ENCODE peak calls at places on chromosomes 5 and 9, in six cellular contexts. One of them, this sample, is unnamed.

GRCh38 chr5:54251981-54252380 is 58.4 kb downstream of the ARL15 start:
- DNase-seq in MCF 10A: peak; percentile 61
- DNase-seq in G401: no peak
- DNase-seq in neural crest cell: no peak
- DNase-seq in small intestine: peak; percentile 68
- DNase-seq in astrocyte of the spinal cord: no peak
- DNase-seq in this sample: no peak

GRCh38 chr5:76345582-76345981 is 57.5 kb upstream of the IQGAP2 start:
- DNase-seq in MCF 10A: peak; percentile 19
- DNase-seq in G401: no peak
- DNase-seq in neural crest cell: no peak
- DNase-seq in small intestine: no peak
- DNase-seq in astrocyte of the spinal cord: no peak
- DNase-seq in this sample: no peak

GRCh38 chr9:14097215-14097614 is 216.7 kb downstream of the NFIB start:
- DNase-seq in MCF 10A: peak; percentile 38
- DNase-seq in G401: no peak
- DNase-seq in neural crest cell: no peak
- DNase-seq in small intestine: no peak
- DNase-seq in astrocyte of the spinal cord: peak; percentile 80
- DNase-seq in this sample: no peak

GRCh38 chr5:145827275-145827674 is 7.9 kb downstream of the PRELID2 start:
- DNase-seq in MCF 10A: peak; percentile 55
- DNase-seq in G401: no peak
- DNase-seq in neural crest cell: no peak
- DNase-seq in small intestine: peak; percentile 52
- DNase-seq in astrocyte of the spinal cord: no peak
- DNase-seq in this sample: no peak

GRCh38 chr5:135156715-135157404 is 122.8 kb upstream of the PITX1 start:
- DNase-seq in MCF 10A: peak; percentile 100
- DNase-seq in G401: no peak
- DNase-seq in neural crest cell: no peak
- DNase-seq in small intestine: no peak
- DNase-seq in astrocyte of the spinal cord: no peak
- DNase-seq in this sample: no peak

GRCh38 chr5:133006653-133007052 is 19.7 kb downstream of the ZCCHC10 start:
- DNase-seq in MCF 10A: no peak
- DNase-seq in G401: no peak
- DNase-seq in neural crest cell: no peak
- DNase-seq in small intestine: peak; percentile 38
- DNase-seq in astrocyte of the spinal cord: peak; percentile 16
- DNase-seq in this sample: no peak

GRCh38 chr9:99075246-99075912 is 29.5 kb upstream of the TGFBR1 start:
- DNase-seq in MCF 10A: peak; percentile 21
- DNase-seq in G401: no peak
- DNase-seq in neural crest cell: no peak
- DNase-seq in small intestine: no peak
- DNase-seq in astrocyte of the spinal cord: peak; percentile 59
- DNase-seq in this sample: no peak

GRCh38 chr5:128546658-128547281 is 8.7 kb upstream of the FBN2 start:
- DNase-seq in MCF 10A: no peak
- DNase-seq in G401: no peak
- DNase-seq in neural crest cell: no peak
- DNase-seq in small intestine: no peak
- DNase-seq in astrocyte of the spinal cord: no peak
- DNase-seq in this sample: no peak

GRCh38 chr9:84978761-84979160 is 309.2 kb downstream of the NTRK2 start:
- DNase-seq in MCF 10A: peak; percentile 36
- DNase-seq in G401: no peak
- DNase-seq in neural crest cell: no peak
- DNase-seq in small intestine: no peak
- DNase-seq in astrocyte of the spinal cord: no peak
- DNase-seq in this sample: no peak

GRCh38 chr5:53991942-53992341 is 318.4 kb downstream of the ARL15 start:
- DNase-seq in MCF 10A: peak; percentile 23
- DNase-seq in G401: no peak
- DNase-seq in neural crest cell: no peak
- DNase-seq in small intestine: no peak
- DNase-seq in astrocyte of the spinal cord: no peak
- DNase-seq in this sample: no peak

GRCh38 chr5:110371011-110371724 is 355.3 kb downstream of the TMEM232 start:
- DNase-seq in MCF 10A: no peak
- DNase-seq in G401: no peak
- DNase-seq in neural crest cell: no peak
- DNase-seq in small intestine: no peak
- DNase-seq in astrocyte of the spinal cord: no peak
- DNase-seq in this sample: no peak

GRCh38 chr9:89405832-89406231 is 87.5 kb downstream of the SECISBP2 start:
- DNase-seq in MCF 10A: no peak
- DNase-seq in G401: no peak
- DNase-seq in neural crest cell: no peak
- DNase-seq in small intestine: peak; percentile 14
- DNase-seq in astrocyte of the spinal cord: no peak
- DNase-seq in this sample: no peak

GRCh38 chr5:95823738-95824609 is 1.4 kb upstream of the GLRX start:
- DNase-seq in MCF 10A: peak; percentile 94
- DNase-seq in G401: peak; percentile 41
- DNase-seq in neural crest cell: no peak
- DNase-seq in small intestine: peak; percentile 67
- DNase-seq in astrocyte of the spinal cord: peak; percentile 95
- DNase-seq in this sample: peak; percentile 80

GRCh38 chr5:136776022-136776927 is 410.9 kb upstream of the TRPC7 start:
- DNase-seq in MCF 10A: no peak
- DNase-seq in G401: no peak
- DNase-seq in neural crest cell: no peak
- DNase-seq in small intestine: no peak
- DNase-seq in astrocyte of the spinal cord: no peak
- DNase-seq in this sample: no peak

GRCh38 chr9:82488702-82489578 is 500.4 kb downstream of the SPATA31D1 start:
- DNase-seq in MCF 10A: peak; percentile 87
- DNase-seq in G401: no peak
- DNase-seq in neural crest cell: no peak
- DNase-seq in small intestine: no peak
- DNase-seq in astrocyte of the spinal cord: peak; percentile 98
- DNase-seq in this sample: no peak

GRCh38 chr9:99192786-99193465 is 28.8 kb downstream of the ALG2 start:
- DNase-seq in MCF 10A: peak; percentile 6
- DNase-seq in G401: no peak
- DNase-seq in neural crest cell: no peak
- DNase-seq in small intestine: no peak
- DNase-seq in astrocyte of the spinal cord: no peak
- DNase-seq in this sample: no peak

GRCh38 chr9:131868766-131869165 is 128.9 kb upstream of the RAPGEF1 start:
- DNase-seq in MCF 10A: no peak
- DNase-seq in G401: peak; percentile 80
- DNase-seq in neural crest cell: no peak
- DNase-seq in small intestine: no peak
- DNase-seq in astrocyte of the spinal cord: peak; percentile 16
- DNase-seq in this sample: no peak

GRCh38 chr9:98108540-98109031 is 10.4 kb downstream of the TRIM14 start:
- DNase-seq in MCF 10A: no peak
- DNase-seq in G401: no peak
- DNase-seq in neural crest cell: no peak
- DNase-seq in small intestine: peak; percentile 46
- DNase-seq in astrocyte of the spinal cord: no peak
- DNase-seq in this sample: no peak

GRCh38 chr5:146213210-146213838 is 9.9 kb downstream of the RBM27 start:
- DNase-seq in MCF 10A: peak; percentile 81
- DNase-seq in G401: no peak
- DNase-seq in neural crest cell: no peak
- DNase-seq in small intestine: peak; percentile 79
- DNase-seq in astrocyte of the spinal cord: peak; percentile 56
- DNase-seq in this sample: no peak

GRCh38 chr9:132457508-132457907 is 47.5 kb downstream of the CFAP77 start:
- DNase-seq in MCF 10A: no peak
- DNase-seq in G401: no peak
- DNase-seq in neural crest cell: no peak
- DNase-seq in small intestine: no peak
- DNase-seq in astrocyte of the spinal cord: no peak
- DNase-seq in this sample: no peak

GRCh38 chr5:53063176-53063575 is 46.4 kb downstream of the MOCS2 start:
- DNase-seq in MCF 10A: no peak
- DNase-seq in G401: no peak
- DNase-seq in neural crest cell: no peak
- DNase-seq in small intestine: no peak
- DNase-seq in astrocyte of the spinal cord: no peak
- DNase-seq in this sample: no peak

GRCh38 chr5:14595189-14595588 is 13.6 kb downstream of the OTULINL start:
- DNase-seq in MCF 10A: no peak
- DNase-seq in G401: no peak
- DNase-seq in neural crest cell: no peak
- DNase-seq in small intestine: peak; percentile 52
- DNase-seq in astrocyte of the spinal cord: no peak
- DNase-seq in this sample: no peak

GRCh38 chr5:34552686-34553085 is 103.4 kb upstream of the RAI14 start:
- DNase-seq in MCF 10A: no peak
- DNase-seq in G401: no peak
- DNase-seq in neural crest cell: no peak
- DNase-seq in small intestine: no peak
- DNase-seq in astrocyte of the spinal cord: no peak
- DNase-seq in this sample: no peak

GRCh38 chr5:174721522-174722432 is 2.6 kb upstream of the MSX2 start:
- DNase-seq in MCF 10A: no peak
- DNase-seq in G401: no peak
- DNase-seq in neural crest cell: no peak
- DNase-seq in small intestine: no peak
- DNase-seq in astrocyte of the spinal cord: no peak
- DNase-seq in this sample: no peak

GRCh38 chr9:120505186-120505585 is 74.8 kb downstream of the CDK5RAP2 start:
- DNase-seq in MCF 10A: peak; percentile 17
- DNase-seq in G401: no peak
- DNase-seq in neural crest cell: no peak
- DNase-seq in small intestine: no peak
- DNase-seq in astrocyte of the spinal cord: no peak
- DNase-seq in this sample: no peak

This sample was measured in upper lobe of right lung.